ENCODE peak calls at places on chromosome 18, in ten cellular contexts. G is OCI-LY7; N is activated CD4-positive, alpha-beta T cell treated with anti-CD3 and anti-CD28 coated beads for 1 hour; R is brain pericyte; Z is posterior cingulate gyrus; A is MCF 10A; W is T-cell; S is Karpas-422; P is globus pallidus; E is GM23248. X is an unnamed sample.

GRCh38 chr18:13437801-13438506 is 219.4 kb downstream of the LDLRAD4 start:
- DNase-seq in Z (no peak), P (no peak), R (no peak), E (no peak), S (no peak), N (peak), A (no peak), G (peak), W (peak), X (no peak)

GRCh38 chr18:21703241-21703820 is 1.2 kb downstream of the ABHD3 start:
- DNase-seq in E (no peak), P (no peak), N (no peak), G (peak), S (peak), W (no peak), Z (no peak), A (peak), R (no peak), X (no peak)

GRCh38 chr18:72941001-72941400 is 73.2 kb upstream of the NETO1 start:
- DNase-seq in E (no peak), R (no peak), W (no peak), A (peak), Z (no peak), P (no peak), S (no peak), N (no peak), G (no peak), X (no peak)

GRCh38 chr18:41858761-41859555 is 96.1 kb upstream of the PIK3C3 start:
- DNase-seq in P (no peak), W (no peak), Z (no peak), N (no peak), E (no peak), G (no peak), S (no peak), A (no peak), R (no peak), X (no peak)

GRCh38 chr18:40902436-40902835 is 1052.6 kb upstream of the PIK3C3 start:
- DNase-seq in Z (no peak), A (peak), G (no peak), R (no peak), S (no peak), E (no peak), W (no peak), P (no peak), N (no peak), X (no peak)

GRCh38 chr18:10010611-10011015 is 96.8 kb downstream of the VAPA start:
- DNase-seq in N (no peak), G (no peak), A (peak), P (peak), Z (peak), W (no peak), S (no peak), R (no peak), E (peak), X (no peak)

GRCh38 chr18:54906636-54907180 is 52.6 kb downstream of the CCDC68 start:
- DNase-seq in R (no peak), E (peak), Z (no peak), N (no peak), A (no peak), S (no peak), G (no peak), P (no peak), W (no peak), X (no peak)

GRCh38 chr18:43571078-43571689 is 293.9 kb upstream of the SYT4 start:
- DNase-seq in P (peak), W (no peak), E (peak), A (peak), Z (no peak), S (peak), G (peak), N (no peak), R (peak), X (peak)

GRCh38 chr18:42636309-42636708 is 479.2 kb downstream of the RIT2 start:
- DNase-seq in P (no peak), E (no peak), W (no peak), A (no peak), S (no peak), G (no peak), R (no peak), Z (no peak), N (no peak), X (no peak)

GRCh38 chr18:50079571-50080295 is 115.2 kb downstream of the MYO5B start:
- DNase-seq in A (peak), W (no peak), G (no peak), N (no peak), S (no peak), Z (peak), E (no peak), P (peak), R (no peak), X (peak)

GRCh38 chr18:76565238-76566173 is 70.5 kb upstream of the ZNF516 start:
- DNase-seq in N (no peak), R (peak), W (no peak), Z (no peak), P (peak), G (no peak), E (peak), A (peak), S (peak), X (no peak)

GRCh38 chr18:10588975-10589374 is 63.1 kb downstream of the NAPG start:
- DNase-seq in G (no peak), A (peak), W (no peak), S (no peak), R (no peak), E (no peak), P (no peak), N (no peak), Z (no peak), X (peak)

GRCh38 chr18:58076052-58076451 is 32.0 kb downstream of the NEDD4L start:
- DNase-seq in G (no peak), W (no peak), A (peak), E (peak), R (no peak), Z (no peak), N (no peak), S (no peak), P (no peak), X (no peak)

GRCh38 chr18:48392266-48392665 is 16.9 kb downstream of the ZBTB7C start:
- DNase-seq in Z (no peak), A (no peak), G (no peak), P (no peak), W (no peak), S (no peak), E (no peak), N (no peak), R (no peak), X (no peak)

GRCh38 chr18:7678801-7679200 is 111.7 kb downstream of the PTPRM start:
- DNase-seq in S (no peak), P (no peak), R (no peak), E (no peak), Z (no peak), A (no peak), W (no peak), N (no peak), G (no peak), X (no peak)

GRCh38 chr18:52334896-52335295 is 5.1 kb upstream of the DCC start:
- DNase-seq in G (no peak), W (no peak), N (no peak), P (no peak), Z (no peak), A (peak), E (peak), S (no peak), R (peak), X (no peak)

GRCh38 chr18:10245517-10246175 is 208.8 kb upstream of the APCDD1 start:
- DNase-seq in E (no peak), Z (no peak), R (no peak), G (no peak), A (no peak), N (no peak), S (no peak), P (no peak), W (no peak), X (no peak)

GRCh38 chr18:44935455-44935854 is 254.8 kb downstream of the SETBP1 start:
- DNase-seq in S (no peak), E (no peak), Z (no peak), P (no peak), R (no peak), G (no peak), A (no peak), N (no peak), W (no peak), X (no peak)

GRCh38 chr18:79394438-79395307 is 1.1 kb upstream of the NFATC1 start:
- DNase-seq in E (peak), G (peak), W (no peak), R (no peak), Z (no peak), S (peak), N (peak), A (no peak), P (no peak), X (no peak)

GRCh38 chr18:37107748-37108522 is 279.0 kb downstream of the KIAA1328 start:
- DNase-seq in P (no peak), E (no peak), W (no peak), N (no peak), Z (no peak), S (no peak), A (no peak), G (no peak), R (no peak), X (peak)

GRCh38 chr18:37019157-37019571 is 190.2 kb downstream of the KIAA1328 start:
- DNase-seq in N (no peak), A (peak), Z (no peak), W (no peak), P (no peak), E (peak), G (no peak), S (peak), R (peak), X (peak)

GRCh38 chr18:80022613-80023012 is 11.6 kb upstream of the RBFA start:
- DNase-seq in W (no peak), G (peak), N (no peak), P (no peak), A (peak), E (peak), S (peak), R (no peak), Z (no peak), X (no peak)

GRCh38 chr18:45521151-45521550 is 94.1 kb upstream of the SLC14A2 start:
- DNase-seq in R (no peak), N (no peak), G (no peak), W (no peak), P (no peak), E (peak), Z (no peak), S (no peak), A (peak), X (no peak)

GRCh38 chr18:2655954-2656236 is 369 bp downstream of the SMCHD1 start:
- DNase-seq in N (no peak), E (no peak), W (no peak), P (no peak), A (no peak), S (no peak), G (no peak), Z (no peak), R (no peak), X (no peak)

GRCh38 chr18:35697869-35698268 is 116.3 kb downstream of the GALNT1 start:
- DNase-seq in A (peak), W (no peak), G (no peak), E (peak), N (no peak), P (no peak), Z (no peak), S (no peak), R (no peak), X (no peak)

GRCh38 chr18:51010218-51010617 is 19.8 kb upstream of the SMAD4 start:
- DNase-seq in N (no peak), S (no peak), P (no peak), Z (no peak), A (no peak), R (no peak), E (peak), W (no peak), G (no peak), X (no peak)

GRCh38 chr18:50629148-50629631 is 69.3 kb downstream of the MAPK4 start:
- DNase-seq in G (no peak), N (no peak), P (no peak), S (no peak), Z (no peak), W (no peak), A (peak), E (no peak), R (no peak), X (no peak)

GRCh38 chr18:54263904-54264336 is 5.4 kb upstream of the POLI start:
- DNase-seq in N (no peak), Z (no peak), W (no peak), S (no peak), G (peak), R (no peak), A (no peak), P (no peak), E (no peak), X (no peak)

GRCh38 chr18:70288171-70288850 is 534 bp upstream of the SOCS6 start:
- DNase-seq in W (no peak), P (no peak), A (peak), S (no peak), N (no peak), Z (peak), R (no peak), E (peak), G (no peak), X (no peak)

GRCh38 chr18:55934801-55935200 is 346.8 kb upstream of the TCF4 start:
- DNase-seq in G (no peak), R (no peak), A (no peak), E (no peak), N (no peak), S (no peak), W (no peak), P (no peak), Z (no peak), X (no peak)

GRCh38 chr18:66874812-66875474 is 271.1 kb upstream of the CDH19 start:
- DNase-seq in P (no peak), A (no peak), G (no peak), E (no peak), Z (no peak), N (no peak), R (no peak), S (no peak), W (no peak), X (no peak)